ENCODE peak calls at places on chromosomes 16 and 17, in five cellular contexts. U is lung microvascular endothelial cell, T is neural crest cell, K is NCI-H146, N is RPMI8226. Y is an unnamed sample.

GRCh38 chr17:76235883-76236282 is 4.4 kb downstream of the RNF157 start:
- DNase-seq in N (no peak), T (no peak), K (no peak), U (no peak), Y (no peak)

GRCh38 chr17:2289878-2290478 is 13.6 kb downstream of the SMG6 start:
- DNase-seq in N (no peak), K (no peak), U (no peak), T (no peak), Y (no peak)

GRCh38 chr16:51880776-51881175 is 666.2 kb downstream of the TOX3 start:
- DNase-seq in K (no peak), U (peak), N (no peak), T (no peak), Y (peak)

GRCh38 chr16:58409316-58409973 is 17.2 kb downstream of the GINS3 start:
- DNase-seq in N (peak), U (peak), T (no peak), K (no peak), Y (no peak)

GRCh38 chr17:79075433-79075805 is 795 bp downstream of the ENGASE start:
- DNase-seq in N (peak), K (no peak), U (no peak), T (no peak), Y (no peak)

GRCh38 chr16:84252214-84252613 is 12.4 kb upstream of the KCNG4 start:
- DNase-seq in T (no peak), U (no peak), K (no peak), N (no peak), Y (no peak)

GRCh38 chr17:81514735-81515529 is 2.3 kb upstream of the ACTG1 start:
- DNase-seq in U (peak), T (no peak), K (peak), N (peak), Y (peak)

GRCh38 chr16:54938351-54939346 is 8.0 kb downstream of the IRX5 start:
- DNase-seq in K (no peak), T (peak), U (no peak), N (no peak), Y (no peak)

GRCh38 chr17:75472119-75472518 is 15.7 kb downstream of the TMEM94 start:
- DNase-seq in K (peak), T (no peak), N (peak), U (no peak), Y (no peak)

GRCh38 chr17:17435323-17435722 is 41.5 kb upstream of the MED9 start:
- DNase-seq in K (no peak), T (no peak), U (peak), N (no peak), Y (peak)

GRCh38 chr16:65667013-65667578 is 545.2 kb upstream of the CDH11 start:
- DNase-seq in U (no peak), N (no peak), K (no peak), T (no peak), Y (no peak)

GRCh38 chr17:57954421-57955182 is 610 bp downstream of the CUEDC1 start:
- DNase-seq in K (peak), U (peak), N (no peak), T (peak), Y (peak)

GRCh38 chr17:16922386-16923096 is 49.4 kb downstream of the TNFRSF13B start:
- DNase-seq in K (no peak), U (no peak), N (no peak), T (no peak), Y (peak)